ENCODE peak calls at places on chromosomes 6 and 20, in ten cellular contexts. C is OCI-LY7; Z is PC-3; G is mucosa of descending colon; O is H1; V is CD4-positive, alpha-beta T cell; A is body of pancreas; L is breast epithelium; W is uterus; F is HepG2. U is an unnamed sample. For H3K9me3, the result is how much of the 10 kb centered on the place peaks cover.

GRCh38 chr20:47357296-47358051 is 975 bp upstream of the ZMYND8 start:
- DNase-seq in C (peak), Z (peak), G (peak), O (no peak), V (peak), A (peak), L (peak), W (peak), F (peak), U (peak)

GRCh38 chr6:36676142-36677058 is 2.1 kb upstream of the CDKN1A start:
- DNase-seq in C (no peak), Z (no peak), G (no peak), O (no peak), V (no peak), A (peak), L (no peak), W (no peak), F (peak), U (peak)

GRCh38 chr6:129671442-129672344 is 38.3 kb downstream of the ARHGAP18 start:
- DNase-seq in C (peak), Z (no peak), G (no peak), O (no peak), V (peak), A (no peak), L (no peak), W (no peak), F (peak), U (no peak)

GRCh38 chr20:34110025-34111013 is 1.7 kb downstream of the EIF2S2 start:
- DNase-seq in C (peak), Z (no peak), G (no peak), O (no peak), V (no peak), A (no peak), L (no peak), W (no peak), F (peak), U (peak)

GRCh38 chr20:1567392-1568165 is 10.1 kb upstream of the SIRPD start:
- DNase-seq in C (no peak), Z (peak), G (no peak), O (peak), V (no peak), A (no peak), L (no peak), W (no peak), F (peak), U (no peak)

GRCh38 chr6:118712955-118713354 is 61.6 kb upstream of the CEP85L start:
- DNase-seq in C (no peak), Z (peak), G (no peak), O (no peak), V (no peak), A (no peak), L (no peak), W (no peak), F (no peak), U (peak)

GRCh38 chr6:113954653-113955052 is 16.3 kb downstream of the HDAC2 start:
- DNase-seq in C (no peak), Z (no peak), G (no peak), O (no peak), V (no peak), A (no peak), L (no peak), W (no peak), F (no peak), U (no peak)

GRCh38 chr6:137728386-137729349 is 138.4 kb upstream of the TNFAIP3 start:
- DNase-seq in C (no peak), Z (peak), G (no peak), O (no peak), V (no peak), A (peak), L (no peak), W (no peak), F (peak), U (peak)

GRCh38 chr20:2693286-2693995 is 861 bp downstream of the EBF4 start:
- DNase-seq in C (no peak), Z (no peak), G (peak), O (no peak), V (peak), A (peak), L (no peak), W (peak), F (no peak), U (peak)

GRCh38 chr6:43809417-43810305 is 39.6 kb downstream of the VEGFA start:
- DNase-seq in C (peak), Z (peak), G (no peak), O (no peak), V (no peak), A (peak), L (no peak), W (no peak), F (peak), U (no peak)

GRCh38 chr6:41935685-41936072 is 5.9 kb downstream of the CCND3 start:
- DNase-seq in C (no peak), Z (no peak), G (peak), O (no peak), V (no peak), A (no peak), L (no peak), W (no peak), F (no peak), U (no peak)

GRCh38 chr6:28807682-28808280 is 116.0 kb downstream of the TRIM27 start:
- DNase-seq in C (peak), Z (peak), G (no peak), O (no peak), V (no peak), A (no peak), L (no peak), W (no peak), F (peak), U (peak)

GRCh38 chr6:90846824-90847223 is 260.0 kb upstream of the MAP3K7 start:
- DNase-seq in C (no peak), Z (peak), G (no peak), O (no peak), V (no peak), A (no peak), L (no peak), W (no peak), F (no peak), U (no peak)

GRCh38 chr20:47295921-47296426 is 60.5 kb downstream of the ZMYND8 start:
- DNase-seq in C (no peak), Z (peak), G (no peak), O (no peak), V (no peak), A (peak), L (no peak), W (no peak), F (no peak), U (no peak)

GRCh38 chr6:97850458-97851218 is 567.6 kb upstream of the MMS22L start:
- DNase-seq in C (no peak), Z (peak), G (no peak), O (no peak), V (no peak), A (no peak), L (no peak), W (no peak), F (no peak), U (peak)

GRCh38 chr20:38242848-38243449 is 17.6 kb downstream of the KIAA1755 start:
- DNase-seq in C (peak), Z (peak), G (no peak), O (no peak), V (no peak), A (no peak), L (no peak), W (no peak), F (peak), U (no peak)

GRCh38 chr6:75620387-75621304 is 19.0 kb downstream of the SENP6 start:
- DNase-seq in C (no peak), Z (no peak), G (no peak), O (no peak), V (no peak), A (no peak), L (no peak), W (no peak), F (no peak), U (peak)

DNA sequence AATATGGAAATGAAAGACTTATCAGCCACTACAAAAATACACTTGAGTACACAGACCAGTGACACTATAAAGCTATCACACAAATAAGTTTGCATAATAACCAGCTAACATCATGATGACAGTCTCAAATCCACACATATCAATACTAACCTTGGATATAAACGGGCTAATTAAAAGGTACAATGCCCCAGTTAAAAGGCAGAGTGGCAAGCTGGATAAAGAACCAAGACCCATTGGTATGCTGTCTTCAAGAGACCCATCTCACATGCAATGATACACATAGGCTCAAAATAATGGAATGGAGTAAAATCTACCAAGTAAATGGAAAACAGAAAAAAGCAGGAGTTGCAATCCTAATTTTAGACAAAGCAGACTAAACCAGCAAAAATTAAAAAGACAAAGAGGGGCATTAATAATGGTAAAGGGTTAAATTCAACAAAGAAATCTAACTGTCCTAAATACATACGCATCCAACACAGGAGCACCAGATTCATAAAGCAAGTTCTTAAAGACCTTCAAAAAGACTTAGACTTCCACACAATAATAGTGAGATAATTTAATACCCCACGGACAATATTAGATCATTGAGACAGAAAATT is 163.3 kb downstream of the CD24 start:
- DNase-seq in C (no peak), Z (no peak), G (no peak), O (no peak), V (no peak), A (no peak), L (no peak), W (no peak), F (no peak), U (no peak)
- H3K9me3 ChIP-seq in C (under half), Z (under half), G (half or more), O (half or more), V (under half), A (under half), L (under half), W (under half), F (under half), U (half or more)

DNA sequence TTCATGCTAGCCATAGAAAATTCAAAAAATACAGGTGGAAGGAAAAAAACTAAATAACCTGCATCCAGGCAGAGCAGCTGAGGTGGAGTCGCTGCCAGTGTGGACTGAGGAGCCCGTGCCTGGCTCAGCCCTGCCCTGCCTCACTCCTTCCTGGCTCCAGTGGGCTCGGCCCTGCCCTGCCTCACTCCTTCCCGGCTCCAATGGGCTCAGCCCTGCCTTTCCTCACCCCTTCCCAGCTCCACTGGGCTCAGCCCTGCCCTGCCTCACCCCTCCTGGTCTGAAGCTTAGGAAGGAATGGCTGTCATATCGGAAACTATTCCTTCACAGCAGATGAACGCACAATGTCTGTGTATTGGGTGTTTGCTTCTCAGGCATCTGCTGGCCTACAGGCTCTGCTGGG is 142.1 kb downstream of the SMOC2 start:
- DNase-seq in C (no peak), Z (no peak), G (no peak), O (no peak), V (no peak), A (no peak), L (no peak), W (no peak), F (no peak), U (no peak)
- H3K9me3 ChIP-seq in C (under half), Z (under half), G (under half), O (under half), V (under half), A (under half), L (under half), W (under half), F (under half), U (under half)

GRCh38 chr6:131013495-131013894 is 49.5 kb downstream of the EPB41L2 start:
- DNase-seq in C (no peak), Z (no peak), G (no peak), O (no peak), V (no peak), A (no peak), L (no peak), W (no peak), F (no peak), U (peak)

GRCh38 chr6:131015192-131015591 is 47.9 kb downstream of the EPB41L2 start:
- DNase-seq in C (no peak), Z (no peak), G (no peak), O (no peak), V (no peak), A (no peak), L (no peak), W (no peak), F (no peak), U (no peak)

GRCh38 chr6:131014080-131014776 is 48.8 kb downstream of the EPB41L2 start:
- DNase-seq in C (no peak), Z (no peak), G (no peak), O (no peak), V (no peak), A (no peak), L (no peak), W (no peak), F (no peak), U (no peak)

GRCh38 chr6:131007286-131007685 is 55.8 kb downstream of the EPB41L2 start:
- DNase-seq in C (no peak), Z (no peak), G (no peak), O (no peak), V (no peak), A (no peak), L (no peak), W (no peak), F (no peak), U (no peak)

DNA sequence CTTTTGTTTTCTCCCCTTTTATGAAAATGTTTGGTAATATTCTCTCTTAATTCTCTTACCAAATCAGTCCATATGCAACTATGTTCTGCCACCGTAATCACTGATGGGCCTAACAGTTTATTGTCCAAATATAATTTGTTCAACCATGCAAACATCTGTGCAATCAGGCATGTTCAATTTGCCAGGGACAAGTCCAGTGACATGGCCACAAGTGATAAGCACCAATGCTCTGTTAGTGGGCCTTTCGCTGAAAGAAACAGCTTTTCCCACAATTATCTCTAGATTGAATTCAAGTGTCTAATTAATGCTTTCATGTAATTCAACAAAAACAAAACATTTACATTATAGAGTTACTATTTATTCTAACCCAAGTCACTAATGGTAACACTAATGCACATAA is 53.3 kb downstream of the EPB41L2 start:
- DNase-seq in C (no peak), Z (no peak), G (no peak), O (no peak), V (no peak), A (no peak), L (no peak), W (no peak), F (no peak), U (no peak)
- H3K9me3 ChIP-seq in C (under half), Z (under half), G (under half), O (under half), V (under half), A (under half), L (under half), W (under half), F (under half), U (under half)

GRCh38 chr20:56091635-56092180 is 86.4 kb upstream of the CBLN4 start:
- DNase-seq in C (no peak), Z (peak), G (no peak), O (no peak), V (no peak), A (no peak), L (no peak), W (no peak), F (no peak), U (no peak)
- H3K9me3 ChIP-seq in C (under half), Z (under half), G (under half), O (half or more), V (under half), A (under half), L (under half), W (under half), F (half or more), U (under half)

GRCh38 chr20:19138758-19139157 is 73.7 kb upstream of the SLC24A3 start:
- DNase-seq in C (no peak), Z (no peak), G (no peak), O (no peak), V (no peak), A (no peak), L (no peak), W (no peak), F (no peak), U (no peak)
- H3K9me3 ChIP-seq in C (under half), Z (under half), G (under half), O (under half), V (under half), A (under half), L (under half), W (under half), F (half or more), U (under half)

U was measured in adipocyte.